ENCODE peak calls at places on chromosomes 1 and 21, in seven cellular contexts. One of them, this sample, is unnamed.

GRCh38 chr1:29312469-29313466 is 76.4 kb downstream of the PTPRU start:
- DNase-seq in colonic mucosa: no peak
- DNase-seq in heart right ventricle: no peak
- DNase-seq in AG04450: no peak
- DNase-seq in fibroblast of lung: no peak
- DNase-seq in ascending aorta: no peak
- DNase-seq in right lobe of liver: no peak
- DNase-seq in this sample: no peak

GRCh38 chr1:60893111-60893510 is 189.2 kb upstream of the NFIA start:
- DNase-seq in colonic mucosa: no peak
- DNase-seq in fibroblast of lung: no peak
- DNase-seq in AG04450: no peak
- DNase-seq in heart right ventricle: no peak
- DNase-seq in ascending aorta: no peak
- DNase-seq in right lobe of liver: no peak
- DNase-seq in this sample: no peak

GRCh38 chr1:206691604-206692003 is 6.9 kb downstream of the MAPKAPK2 start:
- DNase-seq in colonic mucosa: no peak
- DNase-seq in heart right ventricle: peak; percentile 46
- DNase-seq in ascending aorta: no peak
- DNase-seq in fibroblast of lung: no peak
- DNase-seq in AG04450: no peak
- DNase-seq in right lobe of liver: peak; percentile 90
- DNase-seq in this sample: peak; percentile 89

GRCh38 chr1:78469561-78469960 is 21.2 kb upstream of the PTGFR start:
- DNase-seq in right lobe of liver: no peak
- DNase-seq in heart right ventricle: no peak
- DNase-seq in fibroblast of lung: no peak
- DNase-seq in AG04450: no peak
- DNase-seq in colonic mucosa: no peak
- DNase-seq in ascending aorta: no peak
- DNase-seq in this sample: no peak

GRCh38 chr1:204487256-204487615 is 7.4 kb downstream of the PIK3C2B start:
- DNase-seq in right lobe of liver: no peak
- DNase-seq in ascending aorta: no peak
- DNase-seq in colonic mucosa: no peak
- DNase-seq in fibroblast of lung: no peak
- DNase-seq in AG04450: no peak
- DNase-seq in heart right ventricle: no peak
- DNase-seq in this sample: no peak

GRCh38 chr1:237705462-237705861 is 185.3 kb downstream of the ZP4 start:
- DNase-seq in fibroblast of lung: no peak
- DNase-seq in right lobe of liver: no peak
- DNase-seq in colonic mucosa: no peak
- DNase-seq in ascending aorta: no peak
- DNase-seq in heart right ventricle: no peak
- DNase-seq in AG04450: no peak
- DNase-seq in this sample: no peak

GRCh38 chr1:212218065-212218464 is 67.1 kb upstream of the PPP2R5A start:
- DNase-seq in ascending aorta: no peak
- DNase-seq in right lobe of liver: no peak
- DNase-seq in AG04450: no peak
- DNase-seq in fibroblast of lung: no peak
- DNase-seq in colonic mucosa: no peak
- DNase-seq in heart right ventricle: no peak
- DNase-seq in this sample: no peak

GRCh38 chr1:16138772-16139221 is 17.1 kb downstream of the EPHA2 start:
- DNase-seq in colonic mucosa: no peak
- DNase-seq in AG04450: no peak
- DNase-seq in right lobe of liver: no peak
- DNase-seq in heart right ventricle: no peak
- DNase-seq in fibroblast of lung: peak; percentile 35
- DNase-seq in ascending aorta: no peak
- DNase-seq in this sample: no peak

GRCh38 chr1:155247667-155248563 is 7.4 kb downstream of the ENTREP3 start:
- DNase-seq in right lobe of liver: no peak
- DNase-seq in colonic mucosa: no peak
- DNase-seq in ascending aorta: no peak
- DNase-seq in fibroblast of lung: no peak
- DNase-seq in AG04450: no peak
- DNase-seq in heart right ventricle: no peak
- DNase-seq in this sample: no peak

GRCh38 chr1:15489052-15489736 is 13.3 kb downstream of the CELA2B start:
- DNase-seq in ascending aorta: no peak
- DNase-seq in right lobe of liver: no peak
- DNase-seq in heart right ventricle: no peak
- DNase-seq in colonic mucosa: no peak
- DNase-seq in fibroblast of lung: no peak
- DNase-seq in AG04450: no peak
- DNase-seq in this sample: no peak

GRCh38 chr1:164559342-164560070 is 522 bp downstream of the PBX1 start:
- DNase-seq in fibroblast of lung: peak; percentile 38
- DNase-seq in AG04450: no peak
- DNase-seq in ascending aorta: no peak
- DNase-seq in heart right ventricle: peak; percentile 49
- DNase-seq in right lobe of liver: peak; percentile 60
- DNase-seq in colonic mucosa: peak; percentile 46
- DNase-seq in this sample: peak; percentile 37

GRCh38 chr1:183444243-183444642 is 26.1 kb upstream of the NMNAT2 start:
- DNase-seq in AG04450: no peak
- DNase-seq in fibroblast of lung: peak; percentile 52
- DNase-seq in right lobe of liver: no peak
- DNase-seq in heart right ventricle: no peak
- DNase-seq in colonic mucosa: no peak
- DNase-seq in ascending aorta: no peak
- DNase-seq in this sample: no peak

GRCh38 chr1:67791686-67792475 is 41.4 kb downstream of the GNG12 start:
- DNase-seq in right lobe of liver: no peak
- DNase-seq in fibroblast of lung: peak; percentile 98
- DNase-seq in heart right ventricle: no peak
- DNase-seq in ascending aorta: no peak
- DNase-seq in colonic mucosa: no peak
- DNase-seq in AG04450: peak; percentile 78
- DNase-seq in this sample: peak; percentile 41

GRCh38 chr1:185073725-185074124 is 28.4 kb downstream of the RNF2 start:
- DNase-seq in AG04450: no peak
- DNase-seq in ascending aorta: no peak
- DNase-seq in right lobe of liver: no peak
- DNase-seq in colonic mucosa: no peak
- DNase-seq in heart right ventricle: no peak
- DNase-seq in fibroblast of lung: peak; percentile 78
- DNase-seq in this sample: no peak

GRCh38 chr1:147493349-147493748 is 48.0 kb upstream of the BCL9 start:
- DNase-seq in colonic mucosa: no peak
- DNase-seq in ascending aorta: no peak
- DNase-seq in heart right ventricle: no peak
- DNase-seq in fibroblast of lung: no peak
- DNase-seq in right lobe of liver: no peak
- DNase-seq in AG04450: no peak
- DNase-seq in this sample: no peak

GRCh38 chr21:34126269-34126668 is 52.9 kb downstream of the MRPS6 start:
- DNase-seq in heart right ventricle: no peak
- DNase-seq in ascending aorta: no peak
- DNase-seq in colonic mucosa: no peak
- DNase-seq in fibroblast of lung: peak; percentile 66
- DNase-seq in AG04450: no peak
- DNase-seq in right lobe of liver: no peak
- DNase-seq in this sample: no peak

GRCh38 chr1:154353460-154353904 is 28.2 kb downstream of the ATP8B2 start:
- DNase-seq in colonic mucosa: peak; percentile 72
- DNase-seq in AG04450: no peak
- DNase-seq in right lobe of liver: no peak
- DNase-seq in ascending aorta: no peak
- DNase-seq in fibroblast of lung: peak; percentile 42
- DNase-seq in heart right ventricle: no peak
- DNase-seq in this sample: peak; percentile 37

GRCh38 chr1:185017338-185017737 is 28.0 kb upstream of the RNF2 start:
- DNase-seq in ascending aorta: no peak
- DNase-seq in fibroblast of lung: peak; percentile 95
- DNase-seq in heart right ventricle: no peak
- DNase-seq in colonic mucosa: no peak
- DNase-seq in right lobe of liver: no peak
- DNase-seq in AG04450: peak; percentile 61
- DNase-seq in this sample: no peak

GRCh38 chr1:41573803-41574713 is 89.6 kb upstream of the EDN2 start:
- DNase-seq in heart right ventricle: peak; percentile 69
- DNase-seq in colonic mucosa: peak; percentile 81
- DNase-seq in AG04450: peak; percentile 63
- DNase-seq in ascending aorta: no peak
- DNase-seq in fibroblast of lung: peak; percentile 67
- DNase-seq in right lobe of liver: peak; percentile 74
- DNase-seq in this sample: peak; percentile 71

GRCh38 chr1:238119060-238119459 is 228.3 kb upstream of the ZP4 start:
- DNase-seq in ascending aorta: no peak
- DNase-seq in heart right ventricle: no peak
- DNase-seq in colonic mucosa: no peak
- DNase-seq in AG04450: no peak
- DNase-seq in fibroblast of lung: no peak
- DNase-seq in right lobe of liver: no peak
- DNase-seq in this sample: no peak

GRCh38 chr1:118973032-118973431 is 15.1 kb downstream of the TBX15 start:
- DNase-seq in right lobe of liver: no peak
- DNase-seq in heart right ventricle: no peak
- DNase-seq in colonic mucosa: no peak
- DNase-seq in fibroblast of lung: no peak
- DNase-seq in ascending aorta: no peak
- DNase-seq in AG04450: no peak
- DNase-seq in this sample: no peak

DNA sequence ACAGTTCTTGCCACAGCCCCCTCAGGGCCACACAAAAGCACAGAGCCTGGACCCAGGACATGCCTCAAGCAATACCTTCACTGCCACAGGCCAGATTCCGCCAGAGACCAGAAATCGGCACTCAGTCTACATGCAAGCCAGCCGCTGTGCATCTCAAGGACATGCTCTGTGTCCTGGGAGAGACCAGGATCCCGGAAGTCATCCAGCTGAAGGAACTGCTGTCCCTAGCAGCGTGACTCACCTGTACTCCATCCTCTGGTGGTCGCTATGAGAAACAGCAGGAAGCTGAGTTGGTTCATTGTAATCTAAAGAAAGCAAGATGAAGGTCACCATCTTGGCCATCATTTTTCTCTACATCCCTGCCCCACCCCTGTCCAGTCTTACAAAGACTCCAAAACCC is 401 bp downstream of the ITLN1 start:
- DNase-seq in heart right ventricle: no peak
- DNase-seq in ascending aorta: no peak
- DNase-seq in right lobe of liver: no peak
- DNase-seq in fibroblast of lung: no peak
- DNase-seq in colonic mucosa: no peak
- DNase-seq in AG04450: no peak
- DNase-seq in this sample: no peak
- TF ChIP-seq CTCF in heart right ventricle: no peak
- TF ChIP-seq CTCF in ascending aorta: peak; percentile 17
- TF ChIP-seq CTCF in right lobe of liver: no peak
- TF ChIP-seq CTCF in fibroblast of lung: no peak
- TF ChIP-seq CTCF in colonic mucosa: peak; percentile 12
- TF ChIP-seq CTCF in AG04450: no peak
- TF ChIP-seq CTCF in this sample: no peak

GRCh38 chr21:37490084-37490483 is 123.5 kb downstream of the DYRK1A start:
- DNase-seq in heart right ventricle: no peak
- DNase-seq in fibroblast of lung: no peak
- DNase-seq in AG04450: no peak
- DNase-seq in colonic mucosa: no peak
- DNase-seq in right lobe of liver: no peak
- DNase-seq in ascending aorta: no peak
- DNase-seq in this sample: no peak
- H3K27me3 ChIP-seq in heart right ventricle: no peaks in the 10 kb centered on the region
- H3K27me3 ChIP-seq in fibroblast of lung: no peaks in the 10 kb centered on the region
- H3K27me3 ChIP-seq in AG04450: no peaks in the 10 kb centered on the region
- H3K27me3 ChIP-seq in colonic mucosa: no peaks in the 10 kb centered on the region
- H3K27me3 ChIP-seq in right lobe of liver: no peaks in the 10 kb centered on the region
- H3K27me3 ChIP-seq in ascending aorta: no peaks in the 10 kb centered on the region
- H3K27me3 ChIP-seq in this sample: no peaks in the 10 kb centered on the region

GRCh38 chr1:117810553-117810952 is 118.9 kb downstream of the GDAP2 start:
- DNase-seq in AG04450: no peak
- DNase-seq in fibroblast of lung: no peak
- DNase-seq in colonic mucosa: no peak
- DNase-seq in ascending aorta: no peak
- DNase-seq in right lobe of liver: no peak
- DNase-seq in heart right ventricle: no peak
- DNase-seq in this sample: no peak

GRCh38 chr1:117812868-117813511 is 116.4 kb downstream of the GDAP2 start:
- DNase-seq in fibroblast of lung: peak; percentile 68
- DNase-seq in colonic mucosa: no peak
- DNase-seq in AG04450: no peak
- DNase-seq in heart right ventricle: no peak
- DNase-seq in ascending aorta: no peak
- DNase-seq in right lobe of liver: no peak
- DNase-seq in this sample: no peak

GRCh38 chr1:117815105-117815812 is 114.2 kb downstream of the GDAP2 start:
- DNase-seq in fibroblast of lung: peak; percentile 70
- DNase-seq in right lobe of liver: no peak
- DNase-seq in colonic mucosa: no peak
- DNase-seq in ascending aorta: no peak
- DNase-seq in AG04450: no peak
- DNase-seq in heart right ventricle: no peak
- DNase-seq in this sample: no peak

GRCh38 chr1:117809764-117810163 is 119.7 kb downstream of the GDAP2 start:
- DNase-seq in AG04450: no peak
- DNase-seq in colonic mucosa: no peak
- DNase-seq in right lobe of liver: no peak
- DNase-seq in heart right ventricle: no peak
- DNase-seq in ascending aorta: no peak
- DNase-seq in fibroblast of lung: no peak
- DNase-seq in this sample: no peak
- TF ChIP-seq CTCF in AG04450: peak; percentile 25
- TF ChIP-seq CTCF in colonic mucosa: no peak
- TF ChIP-seq CTCF in right lobe of liver: no peak
- TF ChIP-seq CTCF in heart right ventricle: no peak
- TF ChIP-seq CTCF in ascending aorta: peak; percentile 28
- TF ChIP-seq CTCF in fibroblast of lung: no peak
- TF ChIP-seq CTCF in this sample: no peak

GRCh38 chr1:37621326-37621870 is 13.3 kb downstream of the RSPO1 start:
- DNase-seq in heart right ventricle: no peak
- DNase-seq in right lobe of liver: no peak
- DNase-seq in ascending aorta: no peak
- DNase-seq in fibroblast of lung: no peak
- DNase-seq in AG04450: no peak
- DNase-seq in colonic mucosa: no peak
- DNase-seq in this sample: no peak
- H3K27me3 ChIP-seq in heart right ventricle: peaks cover 74% of the 10 kb centered on the region
- H3K27me3 ChIP-seq in right lobe of liver: no peaks in the 10 kb centered on the region
- H3K27me3 ChIP-seq in ascending aorta: no peaks in the 10 kb centered on the region
- H3K27me3 ChIP-seq in fibroblast of lung: peaks cover 3% of the 10 kb centered on the region
- H3K27me3 ChIP-seq in AG04450: peaks cover 36% of the 10 kb centered on the region
- H3K27me3 ChIP-seq in colonic mucosa: no peaks in the 10 kb centered on the region
- H3K27me3 ChIP-seq in this sample: peaks cover 24% of the 10 kb centered on the region